ENCODE peak calls at places on chromosomes 6 and 20, in nine cellular contexts. One of them, this sample, is unnamed.

GRCh38 chr20:44629017-44629385 is 22.5 kb downstream of the ADA start:
- DNase-seq in astrocyte of the cerebellum: no peak
- DNase-seq in GM23248: no peak
- DNase-seq in body of pancreas: no peak
- DNase-seq in pancreas: no peak
- DNase-seq in ovary: no peak
- DNase-seq in aorta: no peak
- DNase-seq in mucosa of descending colon: no peak
- DNase-seq in HCT116: no peak
- DNase-seq in this sample: no peak

GRCh38 chr6:56808871-56809359 is 146.0 kb upstream of the BEND6 start:
- DNase-seq in astrocyte of the cerebellum: no peak
- DNase-seq in GM23248: peak
- DNase-seq in body of pancreas: no peak
- DNase-seq in pancreas: no peak
- DNase-seq in ovary: no peak
- DNase-seq in aorta: no peak
- DNase-seq in mucosa of descending colon: no peak
- DNase-seq in HCT116: no peak
- DNase-seq in this sample: peak

GRCh38 chr6:118968416-118968815 is 33.5 kb upstream of the MCM9 start:
- DNase-seq in astrocyte of the cerebellum: peak
- DNase-seq in GM23248: peak
- DNase-seq in body of pancreas: no peak
- DNase-seq in pancreas: no peak
- DNase-seq in ovary: no peak
- DNase-seq in aorta: no peak
- DNase-seq in mucosa of descending colon: no peak
- DNase-seq in HCT116: peak
- DNase-seq in this sample: no peak

GRCh38 chr6:127464881-127465459 is 5.8 kb upstream of the KIAA0408 start:
- DNase-seq in astrocyte of the cerebellum: peak
- DNase-seq in GM23248: peak
- DNase-seq in body of pancreas: peak
- DNase-seq in pancreas: peak
- DNase-seq in ovary: peak
- DNase-seq in aorta: peak
- DNase-seq in mucosa of descending colon: no peak
- DNase-seq in HCT116: peak
- DNase-seq in this sample: peak

GRCh38 chr6:123309130-123309529 is 313.1 kb downstream of the CLVS2 start:
- DNase-seq in astrocyte of the cerebellum: no peak
- DNase-seq in GM23248: no peak
- DNase-seq in body of pancreas: no peak
- DNase-seq in pancreas: no peak
- DNase-seq in ovary: no peak
- DNase-seq in aorta: no peak
- DNase-seq in mucosa of descending colon: no peak
- DNase-seq in HCT116: no peak
- DNase-seq in this sample: no peak

GRCh38 chr6:130183271-130184222 is 39.2 kb downstream of the SAMD3 start:
- DNase-seq in astrocyte of the cerebellum: no peak
- DNase-seq in GM23248: no peak
- DNase-seq in body of pancreas: no peak
- DNase-seq in pancreas: no peak
- DNase-seq in ovary: no peak
- DNase-seq in aorta: no peak
- DNase-seq in mucosa of descending colon: no peak
- DNase-seq in HCT116: no peak
- DNase-seq in this sample: no peak

GRCh38 chr20:25315418-25316210 is 67.7 kb downstream of the PYGB start:
- DNase-seq in astrocyte of the cerebellum: no peak
- DNase-seq in GM23248: peak
- DNase-seq in body of pancreas: no peak
- DNase-seq in pancreas: peak
- DNase-seq in ovary: no peak
- DNase-seq in aorta: peak
- DNase-seq in mucosa of descending colon: peak
- DNase-seq in HCT116: no peak
- DNase-seq in this sample: peak

GRCh38 chr6:146905313-146905712 is 298.9 kb upstream of the STXBP5 start:
- DNase-seq in astrocyte of the cerebellum: peak
- DNase-seq in GM23248: peak
- DNase-seq in body of pancreas: peak
- DNase-seq in pancreas: peak
- DNase-seq in ovary: no peak
- DNase-seq in aorta: no peak
- DNase-seq in mucosa of descending colon: no peak
- DNase-seq in HCT116: peak
- DNase-seq in this sample: no peak

GRCh38 chr6:131470549-131470948 is 102.5 kb upstream of the ARG1 start:
- DNase-seq in astrocyte of the cerebellum: no peak
- DNase-seq in GM23248: peak
- DNase-seq in body of pancreas: no peak
- DNase-seq in pancreas: no peak
- DNase-seq in ovary: no peak
- DNase-seq in aorta: no peak
- DNase-seq in mucosa of descending colon: no peak
- DNase-seq in HCT116: no peak
- DNase-seq in this sample: no peak

GRCh38 chr6:15205321-15205720 is 40.5 kb upstream of the JARID2 start:
- DNase-seq in astrocyte of the cerebellum: no peak
- DNase-seq in GM23248: no peak
- DNase-seq in body of pancreas: no peak
- DNase-seq in pancreas: no peak
- DNase-seq in ovary: no peak
- DNase-seq in aorta: no peak
- DNase-seq in mucosa of descending colon: no peak
- DNase-seq in HCT116: no peak
- DNase-seq in this sample: no peak

GRCh38 chr6:43970913-43971775 is 156.1 kb downstream of the MRPL14 start:
- DNase-seq in astrocyte of the cerebellum: no peak
- DNase-seq in GM23248: peak
- DNase-seq in body of pancreas: peak
- DNase-seq in pancreas: peak
- DNase-seq in ovary: no peak
- DNase-seq in aorta: peak
- DNase-seq in mucosa of descending colon: no peak
- DNase-seq in HCT116: no peak
- DNase-seq in this sample: no peak

GRCh38 chr20:7410150-7410549 is 530.1 kb downstream of the HAO1 start:
- DNase-seq in astrocyte of the cerebellum: no peak
- DNase-seq in GM23248: no peak
- DNase-seq in body of pancreas: no peak
- DNase-seq in pancreas: no peak
- DNase-seq in ovary: no peak
- DNase-seq in aorta: no peak
- DNase-seq in mucosa of descending colon: no peak
- DNase-seq in HCT116: no peak
- DNase-seq in this sample: no peak

GRCh38 chr6:87663434-87663833 is 38.6 kb downstream of the AKIRIN2 start:
- DNase-seq in astrocyte of the cerebellum: no peak
- DNase-seq in GM23248: no peak
- DNase-seq in body of pancreas: no peak
- DNase-seq in pancreas: no peak
- DNase-seq in ovary: no peak
- DNase-seq in aorta: no peak
- DNase-seq in mucosa of descending colon: no peak
- DNase-seq in HCT116: no peak
- DNase-seq in this sample: no peak

GRCh38 chr6:28981391-28981832 is 23.7 kb downstream of the ZNF311 start:
- DNase-seq in astrocyte of the cerebellum: peak
- DNase-seq in GM23248: peak
- DNase-seq in body of pancreas: peak
- DNase-seq in pancreas: peak
- DNase-seq in ovary: peak
- DNase-seq in aorta: peak
- DNase-seq in mucosa of descending colon: no peak
- DNase-seq in HCT116: peak
- DNase-seq in this sample: peak

GRCh38 chr6:109455502-109456282 is at the start of gene MICAL1:
- DNase-seq in astrocyte of the cerebellum: no peak
- DNase-seq in GM23248: peak
- DNase-seq in body of pancreas: peak
- DNase-seq in pancreas: peak
- DNase-seq in ovary: peak
- DNase-seq in aorta: peak
- DNase-seq in mucosa of descending colon: peak
- DNase-seq in HCT116: no peak
- DNase-seq in this sample: peak

GRCh38 chr6:28474441-28475219 is 31.3 kb upstream of the ZSCAN23 start:
- DNase-seq in astrocyte of the cerebellum: peak
- DNase-seq in GM23248: peak
- DNase-seq in body of pancreas: no peak
- DNase-seq in pancreas: no peak
- DNase-seq in ovary: no peak
- DNase-seq in aorta: no peak
- DNase-seq in mucosa of descending colon: no peak
- DNase-seq in HCT116: peak
- DNase-seq in this sample: no peak

GRCh38 chr6:128932061-128932460 is 49.1 kb downstream of the LAMA2 start:
- DNase-seq in astrocyte of the cerebellum: no peak
- DNase-seq in GM23248: peak
- DNase-seq in body of pancreas: no peak
- DNase-seq in pancreas: no peak
- DNase-seq in ovary: no peak
- DNase-seq in aorta: no peak
- DNase-seq in mucosa of descending colon: no peak
- DNase-seq in HCT116: no peak
- DNase-seq in this sample: no peak

GRCh38 chr6:108117427-108118358 is 43.2 kb upstream of the OSTM1 start:
- DNase-seq in astrocyte of the cerebellum: no peak
- DNase-seq in GM23248: peak
- DNase-seq in body of pancreas: no peak
- DNase-seq in pancreas: peak
- DNase-seq in ovary: no peak
- DNase-seq in aorta: peak
- DNase-seq in mucosa of descending colon: peak
- DNase-seq in HCT116: no peak
- DNase-seq in this sample: peak
- H3K4me3 ChIP-seq in astrocyte of the cerebellum: peak
- H3K4me3 ChIP-seq in GM23248: peak
- H3K4me3 ChIP-seq in body of pancreas: peak
- H3K4me3 ChIP-seq in pancreas: peak
- H3K4me3 ChIP-seq in ovary: peak
- H3K4me3 ChIP-seq in aorta: peak
- H3K4me3 ChIP-seq in mucosa of descending colon: no peak
- H3K4me3 ChIP-seq in HCT116: no peak
- H3K4me3 ChIP-seq in this sample: peak

DNA sequence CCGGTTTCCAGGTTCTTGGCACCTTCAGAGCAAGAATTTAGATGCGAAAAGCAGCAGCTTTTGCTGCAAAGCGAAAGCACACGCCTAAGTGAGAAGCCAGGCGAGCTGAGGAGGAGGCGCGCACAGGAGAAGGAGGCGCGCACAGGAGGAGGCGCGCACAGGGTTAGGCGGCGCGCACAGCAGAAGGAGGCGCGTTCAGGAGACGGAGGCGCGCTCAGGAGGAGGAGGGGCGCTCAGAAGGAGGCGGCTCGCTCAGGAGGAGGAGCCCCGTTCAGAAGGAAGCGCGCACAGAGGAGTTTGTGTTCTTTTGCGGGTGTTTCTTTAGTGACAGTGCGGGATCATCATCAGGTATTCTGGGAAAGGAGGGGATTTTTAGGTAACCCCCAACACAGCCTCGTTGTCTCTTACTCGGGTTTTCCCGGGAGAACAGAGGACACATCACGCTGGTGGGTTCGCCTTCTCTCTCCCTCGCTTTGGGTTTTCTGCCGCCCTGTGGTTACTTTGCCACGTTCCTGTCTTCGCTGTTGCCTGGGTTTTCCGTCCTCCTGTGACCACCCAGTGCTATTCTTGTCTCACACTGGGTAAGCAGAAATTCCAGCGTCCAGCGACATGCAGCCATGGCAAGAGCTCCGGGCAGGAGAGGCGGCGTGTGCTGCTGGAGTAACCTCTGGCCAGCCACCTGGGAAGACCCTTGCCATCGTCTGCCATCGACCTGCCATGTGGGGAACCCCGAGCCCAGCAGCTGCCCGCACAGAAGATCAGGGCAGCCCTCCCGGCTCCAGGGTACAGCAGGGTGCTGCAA is 47.0 kb downstream of the WDR27 start:
- DNase-seq in astrocyte of the cerebellum: peak
- DNase-seq in GM23248: no peak
- DNase-seq in body of pancreas: peak
- DNase-seq in pancreas: peak
- DNase-seq in ovary: peak
- DNase-seq in aorta: peak
- DNase-seq in mucosa of descending colon: peak
- DNase-seq in HCT116: no peak
- DNase-seq in this sample: no peak
- H3K4me3 ChIP-seq in astrocyte of the cerebellum: peak
- H3K4me3 ChIP-seq in GM23248: no peak
- H3K4me3 ChIP-seq in body of pancreas: peak
- H3K4me3 ChIP-seq in pancreas: peak
- H3K4me3 ChIP-seq in ovary: peak
- H3K4me3 ChIP-seq in aorta: peak
- H3K4me3 ChIP-seq in mucosa of descending colon: no peak
- H3K4me3 ChIP-seq in HCT116: no peak
- H3K4me3 ChIP-seq in this sample: no peak

GRCh38 chr6:158040804-158041347 is 59.2 kb downstream of the SYNJ2 start:
- DNase-seq in astrocyte of the cerebellum: no peak
- DNase-seq in GM23248: peak
- DNase-seq in body of pancreas: no peak
- DNase-seq in pancreas: no peak
- DNase-seq in ovary: no peak
- DNase-seq in aorta: peak
- DNase-seq in mucosa of descending colon: peak
- DNase-seq in HCT116: no peak
- DNase-seq in this sample: no peak
- H3K4me3 ChIP-seq in astrocyte of the cerebellum: no peak
- H3K4me3 ChIP-seq in GM23248: no peak
- H3K4me3 ChIP-seq in body of pancreas: no peak
- H3K4me3 ChIP-seq in pancreas: no peak
- H3K4me3 ChIP-seq in ovary: no peak
- H3K4me3 ChIP-seq in aorta: no peak
- H3K4me3 ChIP-seq in mucosa of descending colon: no peak
- H3K4me3 ChIP-seq in HCT116: peak
- H3K4me3 ChIP-seq in this sample: no peak

DNA sequence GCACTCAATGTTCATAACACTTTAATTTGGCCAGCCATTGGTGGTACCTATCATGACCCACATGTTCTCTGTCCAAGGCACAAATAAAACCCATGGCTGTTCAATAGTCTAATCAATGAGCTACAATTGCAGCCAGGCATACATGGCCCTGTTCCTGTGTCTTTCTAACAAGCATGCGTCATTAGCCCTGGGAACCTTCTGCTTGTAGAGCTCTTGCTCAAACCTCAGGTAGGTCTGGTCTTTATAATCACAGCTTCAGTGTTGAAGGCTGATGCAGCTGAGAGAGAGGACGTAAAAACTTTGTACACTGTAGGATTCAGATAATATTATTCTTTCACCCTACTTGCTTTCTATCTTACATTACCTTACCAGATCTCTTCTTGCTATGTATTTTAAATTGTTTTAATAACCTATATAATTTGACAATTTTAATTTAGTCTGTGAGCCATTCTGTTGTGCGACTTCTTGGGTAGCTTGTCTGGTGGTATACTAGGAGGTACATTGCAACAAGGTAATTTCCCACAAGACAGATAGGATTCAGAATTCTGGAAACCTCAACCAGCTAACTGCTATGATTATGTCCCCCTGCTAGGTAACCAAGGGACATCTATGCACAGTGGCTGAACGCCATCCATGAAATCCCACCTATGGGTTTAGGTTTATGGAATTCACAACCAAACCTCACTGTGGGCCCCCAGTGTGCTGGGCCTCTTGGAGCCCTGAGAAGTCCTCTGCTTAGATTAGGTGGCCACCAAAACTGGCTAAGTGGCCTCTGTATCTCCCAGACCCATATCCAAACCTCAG is 55.4 kb upstream of the RIPOR2 start:
- DNase-seq in astrocyte of the cerebellum: no peak
- DNase-seq in GM23248: no peak
- DNase-seq in body of pancreas: no peak
- DNase-seq in pancreas: no peak
- DNase-seq in ovary: no peak
- DNase-seq in aorta: no peak
- DNase-seq in mucosa of descending colon: no peak
- DNase-seq in HCT116: no peak
- DNase-seq in this sample: no peak
- H3K4me3 ChIP-seq in astrocyte of the cerebellum: no peak
- H3K4me3 ChIP-seq in GM23248: no peak
- H3K4me3 ChIP-seq in body of pancreas: no peak
- H3K4me3 ChIP-seq in pancreas: no peak
- H3K4me3 ChIP-seq in ovary: no peak
- H3K4me3 ChIP-seq in aorta: no peak
- H3K4me3 ChIP-seq in mucosa of descending colon: no peak
- H3K4me3 ChIP-seq in HCT116: no peak
- H3K4me3 ChIP-seq in this sample: no peak